ENCODE peak calls at places on chromosomes 1 and 21, in seven cellular contexts. One of them, this sample, is unnamed.

GRCh38 chr1:228275435-228276342 is 67.8 kb downstream of the OBSCN start:
- DNase-seq in IMR-90: peak; percentile 82
- DNase-seq in neuronal stem cell: peak; percentile 88
- DNase-seq in mesenchymal stem cell: peak; percentile 86
- DNase-seq in H1: peak; percentile 91
- DNase-seq in mesendoderm: peak; percentile 95
- DNase-seq in H9: peak; percentile 95
- DNase-seq in this sample: peak; percentile 52

GRCh38 chr1:27141266-27142003 is 13.5 kb downstream of the SLC9A1 start:
- DNase-seq in mesendoderm: no peak
- DNase-seq in IMR-90: no peak
- DNase-seq in neuronal stem cell: no peak
- DNase-seq in mesenchymal stem cell: no peak
- DNase-seq in H9: peak; percentile 56
- DNase-seq in H1: no peak
- DNase-seq in this sample: peak; percentile 18

GRCh38 chr1:23799570-23800395 is 771 bp downstream of the GALE start:
- DNase-seq in IMR-90: peak; percentile 56
- DNase-seq in H1: peak; percentile 68
- DNase-seq in H9: peak; percentile 89
- DNase-seq in neuronal stem cell: peak; percentile 47
- DNase-seq in mesenchymal stem cell: peak; percentile 85
- DNase-seq in mesendoderm: peak; percentile 93
- DNase-seq in this sample: peak; percentile 81

GRCh38 chr1:119715542-119715941 is 3.8 kb downstream of the PHGDH start:
- DNase-seq in mesenchymal stem cell: peak; percentile 68
- DNase-seq in neuronal stem cell: no peak
- DNase-seq in H9: no peak
- DNase-seq in IMR-90: peak; percentile 21
- DNase-seq in H1: no peak
- DNase-seq in mesendoderm: peak; percentile 60
- DNase-seq in this sample: no peak

GRCh38 chr1:227764019-227764391 is 28.8 kb downstream of the SNAP47 start:
- DNase-seq in H1: no peak
- DNase-seq in mesenchymal stem cell: peak; percentile 6
- DNase-seq in neuronal stem cell: no peak
- DNase-seq in H9: no peak
- DNase-seq in IMR-90: peak; percentile 35
- DNase-seq in mesendoderm: peak; percentile 67
- DNase-seq in this sample: peak; percentile 99

GRCh38 chr1:179155615-179156014 is 73.7 kb downstream of the TOR3A start:
- DNase-seq in H1: no peak
- DNase-seq in H9: no peak
- DNase-seq in IMR-90: no peak
- DNase-seq in neuronal stem cell: no peak
- DNase-seq in mesendoderm: no peak
- DNase-seq in mesenchymal stem cell: no peak
- DNase-seq in this sample: no peak

GRCh38 chr1:225777583-225778411 is at the start of gene SRP9:
- DNase-seq in H9: peak; percentile 99
- DNase-seq in mesenchymal stem cell: peak; percentile 98
- DNase-seq in mesendoderm: peak; percentile 100
- DNase-seq in neuronal stem cell: peak; percentile 98
- DNase-seq in H1: peak; percentile 99
- DNase-seq in IMR-90: peak; percentile 98
- DNase-seq in this sample: peak; percentile 99

GRCh38 chr1:96313216-96313615 is 408.4 kb upstream of the PTBP2 start:
- DNase-seq in H9: no peak
- DNase-seq in IMR-90: peak; percentile 86
- DNase-seq in H1: no peak
- DNase-seq in mesenchymal stem cell: peak; percentile 37
- DNase-seq in neuronal stem cell: no peak
- DNase-seq in mesendoderm: no peak
- DNase-seq in this sample: no peak

GRCh38 chr1:112537451-112537850 is 28.7 kb downstream of the WNT2B start:
- DNase-seq in H1: no peak
- DNase-seq in neuronal stem cell: no peak
- DNase-seq in H9: no peak
- DNase-seq in IMR-90: no peak
- DNase-seq in mesendoderm: no peak
- DNase-seq in mesenchymal stem cell: no peak
- DNase-seq in this sample: no peak

GRCh38 chr21:46562964-46563607 is 41.8 kb downstream of the S100B start:
- DNase-seq in H1: no peak
- DNase-seq in H9: no peak
- DNase-seq in IMR-90: no peak
- DNase-seq in neuronal stem cell: no peak
- DNase-seq in mesendoderm: no peak
- DNase-seq in mesenchymal stem cell: no peak
- DNase-seq in this sample: no peak

GRCh38 chr1:212286437-212287131 is 1.4 kb downstream of the PPP2R5A start:
- DNase-seq in IMR-90: peak; percentile 6
- DNase-seq in mesendoderm: no peak
- DNase-seq in neuronal stem cell: no peak
- DNase-seq in H1: no peak
- DNase-seq in H9: no peak
- DNase-seq in mesenchymal stem cell: peak; percentile 37
- DNase-seq in this sample: no peak

GRCh38 chr1:203643213-203644045 is 16.8 kb downstream of the ATP2B4 start:
- DNase-seq in H1: no peak
- DNase-seq in neuronal stem cell: no peak
- DNase-seq in IMR-90: peak; percentile 82
- DNase-seq in mesenchymal stem cell: peak; percentile 36
- DNase-seq in mesendoderm: no peak
- DNase-seq in H9: no peak
- DNase-seq in this sample: no peak

GRCh38 chr1:207974146-207974545 is 63.2 kb upstream of the CD34 start:
- DNase-seq in mesenchymal stem cell: no peak
- DNase-seq in mesendoderm: no peak
- DNase-seq in H9: no peak
- DNase-seq in neuronal stem cell: no peak
- DNase-seq in H1: no peak
- DNase-seq in IMR-90: no peak
- DNase-seq in this sample: no peak

GRCh38 chr1:14504517-14504916 is 94.0 kb upstream of the KAZN start:
- DNase-seq in H9: no peak
- DNase-seq in neuronal stem cell: no peak
- DNase-seq in mesenchymal stem cell: no peak
- DNase-seq in IMR-90: no peak
- DNase-seq in H1: no peak
- DNase-seq in mesendoderm: peak; percentile 13
- DNase-seq in this sample: no peak

GRCh38 chr1:113858418-113858817 is 13.1 kb downstream of the PTPN22 start:
- DNase-seq in IMR-90: no peak
- DNase-seq in neuronal stem cell: no peak
- DNase-seq in H1: no peak
- DNase-seq in mesenchymal stem cell: no peak
- DNase-seq in H9: no peak
- DNase-seq in mesendoderm: no peak
- DNase-seq in this sample: no peak

GRCh38 chr1:225691377-225691776 is 38.5 kb upstream of the ENAH start:
- DNase-seq in H1: no peak
- DNase-seq in H9: no peak
- DNase-seq in mesenchymal stem cell: peak; percentile 71
- DNase-seq in IMR-90: peak; percentile 39
- DNase-seq in mesendoderm: no peak
- DNase-seq in neuronal stem cell: no peak
- DNase-seq in this sample: no peak

GRCh38 chr1:41098657-41099207 is 77.2 kb upstream of the SLFNL1 start:
- DNase-seq in H1: no peak
- DNase-seq in mesenchymal stem cell: no peak
- DNase-seq in neuronal stem cell: no peak
- DNase-seq in mesendoderm: no peak
- DNase-seq in IMR-90: no peak
- DNase-seq in H9: no peak
- DNase-seq in this sample: no peak

GRCh38 chr1:221336141-221336540 is 405.7 kb downstream of the DUSP10 start:
- DNase-seq in H9: no peak
- DNase-seq in mesendoderm: peak; percentile 75
- DNase-seq in mesenchymal stem cell: peak; percentile 87
- DNase-seq in H1: no peak
- DNase-seq in IMR-90: peak; percentile 61
- DNase-seq in neuronal stem cell: no peak
- DNase-seq in this sample: no peak

GRCh38 chr1:53619811-53620619 is 118.9 kb downstream of the GLIS1 start:
- DNase-seq in neuronal stem cell: no peak
- DNase-seq in H9: peak; percentile 24
- DNase-seq in IMR-90: peak; percentile 81
- DNase-seq in mesenchymal stem cell: peak; percentile 45
- DNase-seq in mesendoderm: no peak
- DNase-seq in H1: no peak
- DNase-seq in this sample: no peak

GRCh38 chr1:118119111-118119510 is 65.9 kb downstream of the SPAG17 start:
- DNase-seq in neuronal stem cell: no peak
- DNase-seq in mesendoderm: no peak
- DNase-seq in mesenchymal stem cell: no peak
- DNase-seq in IMR-90: no peak
- DNase-seq in H9: no peak
- DNase-seq in H1: no peak
- DNase-seq in this sample: no peak

GRCh38 chr1:237562247-237562823 is 328.4 kb downstream of the ZP4 start:
- DNase-seq in H1: no peak
- DNase-seq in mesendoderm: peak; percentile 85
- DNase-seq in mesenchymal stem cell: peak; percentile 60
- DNase-seq in neuronal stem cell: peak; percentile 55
- DNase-seq in IMR-90: peak; percentile 69
- DNase-seq in H9: no peak
- DNase-seq in this sample: peak; percentile 24

DNA sequence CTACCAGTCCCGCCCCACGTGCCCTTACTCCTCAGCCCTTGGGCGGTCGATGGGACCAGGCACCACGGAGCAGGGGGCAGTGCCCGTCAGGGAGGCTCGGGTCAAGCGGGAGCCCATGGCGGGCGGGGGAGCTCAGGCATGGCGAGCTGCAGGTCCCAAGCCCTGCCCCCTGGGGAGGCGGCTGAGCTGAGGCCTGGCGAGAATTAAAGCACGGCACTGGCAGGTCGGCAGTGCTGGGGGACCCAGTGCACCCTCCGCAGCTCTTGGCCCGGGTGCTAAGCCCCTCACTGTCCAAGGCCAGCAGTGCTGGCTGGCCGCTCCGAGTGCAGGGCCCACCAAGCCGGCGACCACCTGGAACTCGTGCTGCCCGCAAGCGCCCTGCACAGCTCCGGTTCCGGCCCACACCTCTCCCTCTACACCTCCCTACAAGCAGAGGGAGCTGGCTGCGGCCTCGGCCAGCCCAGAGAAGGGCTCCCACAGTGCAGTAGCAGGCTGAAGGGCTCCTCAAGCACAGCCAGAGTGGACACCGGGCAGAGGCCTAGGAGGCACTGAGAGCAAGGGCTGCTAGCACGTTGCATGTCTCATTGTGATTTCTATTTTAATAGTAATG is 166.8 kb upstream of the FMN2 start:
- DNase-seq in mesenchymal stem cell: no peak
- DNase-seq in neuronal stem cell: no peak
- DNase-seq in IMR-90: no peak
- DNase-seq in mesendoderm: no peak
- DNase-seq in H1: no peak
- DNase-seq in H9: no peak
- DNase-seq in this sample: no peak
- H3K23ac ChIP-seq in mesenchymal stem cell: no peak overlapping the region
- H3K23ac ChIP-seq in neuronal stem cell: no peak overlapping the region
- H3K23ac ChIP-seq in IMR-90: no peak overlapping the region
- H3K23ac ChIP-seq in mesendoderm: no peak overlapping the region
- H3K23ac ChIP-seq in H1: no peak overlapping the region
- H3K23ac ChIP-seq in H9: no peak overlapping the region
- H3K23ac ChIP-seq in this sample: no peak overlapping the region

GRCh38 chr1:167966050-167966449 is 29.2 kb upstream of the MPC2 start:
- DNase-seq in IMR-90: no peak
- DNase-seq in H9: no peak
- DNase-seq in neuronal stem cell: no peak
- DNase-seq in mesendoderm: no peak
- DNase-seq in H1: no peak
- DNase-seq in mesenchymal stem cell: no peak
- DNase-seq in this sample: no peak

GRCh38 chr1:167968569-167968968 is 31.7 kb upstream of the MPC2 start:
- DNase-seq in neuronal stem cell: no peak
- DNase-seq in H9: no peak
- DNase-seq in mesendoderm: no peak
- DNase-seq in IMR-90: no peak
- DNase-seq in H1: no peak
- DNase-seq in mesenchymal stem cell: no peak
- DNase-seq in this sample: no peak

DNA sequence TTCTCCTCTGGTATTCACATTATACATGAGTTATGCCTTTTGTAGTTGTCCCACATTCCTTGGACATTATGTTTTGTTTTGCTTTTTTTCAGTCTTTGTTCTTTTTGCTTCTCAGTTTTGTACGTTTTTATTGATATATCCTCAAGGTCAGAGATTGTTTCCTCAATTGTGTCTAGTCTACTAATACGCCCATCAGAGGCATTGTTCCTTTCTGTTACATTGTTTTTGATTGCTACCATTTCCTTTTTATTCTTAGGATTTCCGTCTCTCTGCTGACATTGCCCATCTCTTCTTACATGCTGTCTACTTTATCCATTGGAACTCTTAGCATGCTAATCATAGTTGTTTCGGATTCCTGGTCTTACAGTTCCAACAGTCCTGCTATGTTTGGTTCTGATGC is 27.8 kb upstream of the MPC2 start:
- DNase-seq in mesenchymal stem cell: no peak
- DNase-seq in H1: no peak
- DNase-seq in mesendoderm: no peak
- DNase-seq in H9: no peak
- DNase-seq in neuronal stem cell: no peak
- DNase-seq in IMR-90: no peak
- DNase-seq in this sample: no peak
- H3K23ac ChIP-seq in mesenchymal stem cell: no peak overlapping the region
- H3K23ac ChIP-seq in H1: no peak overlapping the region
- H3K23ac ChIP-seq in mesendoderm: no peak overlapping the region
- H3K23ac ChIP-seq in H9: no peak overlapping the region
- H3K23ac ChIP-seq in neuronal stem cell: no peak overlapping the region
- H3K23ac ChIP-seq in IMR-90: no peak overlapping the region
- H3K23ac ChIP-seq in this sample: no peak overlapping the region

GRCh38 chr21:26032263-26032662 is 138.3 kb downstream of the APP start:
- DNase-seq in IMR-90: no peak
- DNase-seq in neuronal stem cell: no peak
- DNase-seq in mesenchymal stem cell: no peak
- DNase-seq in H1: no peak
- DNase-seq in mesendoderm: no peak
- DNase-seq in H9: no peak
- DNase-seq in this sample: peak; percentile 18
- H3K23ac ChIP-seq in IMR-90: no peak overlapping the region
- H3K23ac ChIP-seq in neuronal stem cell: no peak overlapping the region
- H3K23ac ChIP-seq in mesenchymal stem cell: no peak overlapping the region
- H3K23ac ChIP-seq in H1: no peak overlapping the region
- H3K23ac ChIP-seq in mesendoderm: no peak overlapping the region
- H3K23ac ChIP-seq in H9: no peak overlapping the region
- H3K23ac ChIP-seq in this sample: no peak overlapping the region

GRCh38 chr1:108200627-108201106 is 524 bp upstream of the SLC25A24 start:
- DNase-seq in mesendoderm: peak; percentile 41
- DNase-seq in neuronal stem cell: no peak
- DNase-seq in H9: no peak
- DNase-seq in IMR-90: peak; percentile 79
- DNase-seq in mesenchymal stem cell: peak; percentile 65
- DNase-seq in H1: no peak
- DNase-seq in this sample: peak; percentile 37

GRCh38 chr1:108199231-108199657 is 899 bp downstream of the SLC25A24 start:
- DNase-seq in IMR-90: peak; percentile 23
- DNase-seq in H1: no peak
- DNase-seq in mesenchymal stem cell: peak; percentile 52
- DNase-seq in neuronal stem cell: peak; percentile 3
- DNase-seq in mesendoderm: peak; percentile 77
- DNase-seq in H9: no peak
- DNase-seq in this sample: peak; percentile 2

GRCh38 chr1:108199781-108200626 is at the start of gene SLC25A24:
- DNase-seq in H1: peak; percentile 83
- DNase-seq in mesenchymal stem cell: peak; percentile 79
- DNase-seq in neuronal stem cell: peak; percentile 73
- DNase-seq in H9: peak; percentile 86
- DNase-seq in IMR-90: peak; percentile 67
- DNase-seq in mesendoderm: peak; percentile 89
- DNase-seq in this sample: peak; percentile 76

GRCh38 chr1:108201682-108202081 is 1.5 kb upstream of the SLC25A24 start:
- DNase-seq in neuronal stem cell: no peak
- DNase-seq in H9: no peak
- DNase-seq in mesendoderm: no peak
- DNase-seq in mesenchymal stem cell: no peak
- DNase-seq in H1: no peak
- DNase-seq in IMR-90: no peak
- DNase-seq in this sample: no peak
- H3K23ac ChIP-seq in neuronal stem cell: no peak overlapping the region
- H3K23ac ChIP-seq in H9: no peak overlapping the region
- H3K23ac ChIP-seq in mesendoderm: no peak overlapping the region
- H3K23ac ChIP-seq in mesenchymal stem cell: no peak overlapping the region
- H3K23ac ChIP-seq in H1: no peak overlapping the region
- H3K23ac ChIP-seq in IMR-90: no peak overlapping the region
- H3K23ac ChIP-seq in this sample: no peak overlapping the region